ENCODE peak calls at places on chromosome 22, in ten cellular contexts. One of them, this sample, is unnamed.

GRCh38 chr22:11629661-11630385 is 3898.2 kb upstream of the OR11H1 start:
- DNase-seq in CD4-positive, alpha-beta T cell: no peak
- DNase-seq in fibroblast of lung: no peak
- DNase-seq in stimulated activated CD4-positive, alpha-beta T cell treated with anti-CD3 and anti-CD28 coated beads, Interleukin-2, amount 100 ng/mL, for 48 hours: no peak
- DNase-seq in breast epithelium: no peak
- DNase-seq in activated naive CD4-positive, alpha-beta T cell treated with Interleukin-2 at 50 U/mL for 16 hours: no peak
- DNase-seq in upper lobe of left lung: no peak
- DNase-seq in type B pancreatic cell: no peak
- DNase-seq in progenitor cell of endocrine pancreas: no peak
- DNase-seq in Calu3: no peak
- DNase-seq in this sample: no peak

GRCh38 chr22:37020192-37020479 is 594 bp downstream of the MPST start:
- DNase-seq in activated naive CD4-positive, alpha-beta T cell treated with Interleukin-2 at 50 U/mL for 16 hours: no peak
- DNase-seq in upper lobe of left lung: peak
- DNase-seq in CD4-positive, alpha-beta T cell: no peak
- DNase-seq in breast epithelium: no peak
- DNase-seq in type B pancreatic cell: no peak
- DNase-seq in stimulated activated CD4-positive, alpha-beta T cell treated with anti-CD3 and anti-CD28 coated beads, Interleukin-2, amount 100 ng/mL, for 48 hours: no peak
- DNase-seq in fibroblast of lung: peak
- DNase-seq in Calu3: no peak
- DNase-seq in progenitor cell of endocrine pancreas: no peak
- DNase-seq in this sample: no peak

GRCh38 chr22:17792854-17793434 is 18.7 kb upstream of the BID start:
- DNase-seq in upper lobe of left lung: no peak
- DNase-seq in stimulated activated CD4-positive, alpha-beta T cell treated with anti-CD3 and anti-CD28 coated beads, Interleukin-2, amount 100 ng/mL, for 48 hours: no peak
- DNase-seq in breast epithelium: no peak
- DNase-seq in progenitor cell of endocrine pancreas: no peak
- DNase-seq in activated naive CD4-positive, alpha-beta T cell treated with Interleukin-2 at 50 U/mL for 16 hours: no peak
- DNase-seq in type B pancreatic cell: no peak
- DNase-seq in fibroblast of lung: no peak
- DNase-seq in Calu3: no peak
- DNase-seq in CD4-positive, alpha-beta T cell: no peak
- DNase-seq in this sample: no peak

GRCh38 chr22:33823552-33823951 is 96.7 kb downstream of the LARGE1 start:
- DNase-seq in stimulated activated CD4-positive, alpha-beta T cell treated with anti-CD3 and anti-CD28 coated beads, Interleukin-2, amount 100 ng/mL, for 48 hours: no peak
- DNase-seq in activated naive CD4-positive, alpha-beta T cell treated with Interleukin-2 at 50 U/mL for 16 hours: no peak
- DNase-seq in progenitor cell of endocrine pancreas: no peak
- DNase-seq in fibroblast of lung: peak
- DNase-seq in CD4-positive, alpha-beta T cell: no peak
- DNase-seq in breast epithelium: no peak
- DNase-seq in type B pancreatic cell: no peak
- DNase-seq in Calu3: no peak
- DNase-seq in upper lobe of left lung: no peak
- DNase-seq in this sample: no peak

GRCh38 chr22:37219534-37219933 is 7.3 kb upstream of the SSTR3 start:
- DNase-seq in upper lobe of left lung: no peak
- DNase-seq in fibroblast of lung: no peak
- DNase-seq in breast epithelium: no peak
- DNase-seq in activated naive CD4-positive, alpha-beta T cell treated with Interleukin-2 at 50 U/mL for 16 hours: no peak
- DNase-seq in CD4-positive, alpha-beta T cell: no peak
- DNase-seq in progenitor cell of endocrine pancreas: no peak
- DNase-seq in type B pancreatic cell: no peak
- DNase-seq in Calu3: no peak
- DNase-seq in stimulated activated CD4-positive, alpha-beta T cell treated with anti-CD3 and anti-CD28 coated beads, Interleukin-2, amount 100 ng/mL, for 48 hours: no peak
- DNase-seq in this sample: no peak

GRCh38 chr22:49754674-49755590 is 72.7 kb downstream of the BRD1 start:
- DNase-seq in Calu3: no peak
- DNase-seq in stimulated activated CD4-positive, alpha-beta T cell treated with anti-CD3 and anti-CD28 coated beads, Interleukin-2, amount 100 ng/mL, for 48 hours: no peak
- DNase-seq in progenitor cell of endocrine pancreas: no peak
- DNase-seq in CD4-positive, alpha-beta T cell: no peak
- DNase-seq in type B pancreatic cell: no peak
- DNase-seq in activated naive CD4-positive, alpha-beta T cell treated with Interleukin-2 at 50 U/mL for 16 hours: no peak
- DNase-seq in upper lobe of left lung: peak
- DNase-seq in fibroblast of lung: no peak
- DNase-seq in breast epithelium: no peak
- DNase-seq in this sample: no peak

GRCh38 chr22:42649261-42650056 is at the start of gene CYB5R3:
- DNase-seq in type B pancreatic cell: peak
- DNase-seq in Calu3: peak
- DNase-seq in CD4-positive, alpha-beta T cell: peak
- DNase-seq in stimulated activated CD4-positive, alpha-beta T cell treated with anti-CD3 and anti-CD28 coated beads, Interleukin-2, amount 100 ng/mL, for 48 hours: peak
- DNase-seq in upper lobe of left lung: peak
- DNase-seq in breast epithelium: peak
- DNase-seq in progenitor cell of endocrine pancreas: peak
- DNase-seq in fibroblast of lung: peak
- DNase-seq in activated naive CD4-positive, alpha-beta T cell treated with Interleukin-2 at 50 U/mL for 16 hours: peak
- DNase-seq in this sample: peak

GRCh38 chr22:46674367-46674781 is 54.2 kb downstream of the GRAMD4 start:
- DNase-seq in progenitor cell of endocrine pancreas: no peak
- DNase-seq in upper lobe of left lung: peak
- DNase-seq in Calu3: no peak
- DNase-seq in type B pancreatic cell: no peak
- DNase-seq in CD4-positive, alpha-beta T cell: peak
- DNase-seq in activated naive CD4-positive, alpha-beta T cell treated with Interleukin-2 at 50 U/mL for 16 hours: peak
- DNase-seq in breast epithelium: no peak
- DNase-seq in stimulated activated CD4-positive, alpha-beta T cell treated with anti-CD3 and anti-CD28 coated beads, Interleukin-2, amount 100 ng/mL, for 48 hours: peak
- DNase-seq in fibroblast of lung: no peak
- DNase-seq in this sample: peak

GRCh38 chr22:36872084-36872483 is 11.3 kb downstream of the NCF4 start:
- DNase-seq in Calu3: no peak
- DNase-seq in upper lobe of left lung: no peak
- DNase-seq in progenitor cell of endocrine pancreas: no peak
- DNase-seq in stimulated activated CD4-positive, alpha-beta T cell treated with anti-CD3 and anti-CD28 coated beads, Interleukin-2, amount 100 ng/mL, for 48 hours: no peak
- DNase-seq in type B pancreatic cell: no peak
- DNase-seq in fibroblast of lung: no peak
- DNase-seq in breast epithelium: no peak
- DNase-seq in CD4-positive, alpha-beta T cell: no peak
- DNase-seq in activated naive CD4-positive, alpha-beta T cell treated with Interleukin-2 at 50 U/mL for 16 hours: no peak
- DNase-seq in this sample: no peak

This sample was measured in T-cell.